ENCODE peak calls at places on chromosome 19, in seven cellular contexts. L is spleen, X is GM12878, Y is body of pancreas, C is suprapubic skin, B is tibial nerve, A is upper lobe of left lung. U is an unnamed sample. For H3K9me3, the result is how much of the 10 kb centered on the place peaks cover.

GRCh38 chr19:33953592-33953991 is 156.9 kb downstream of the KCTD15 start:
- DNase-seq in L (no peak), X (no peak), Y (no peak), C (no peak), B (no peak), A (no peak), U (no peak)

GRCh38 chr19:43634877-43635560 is 4.6 kb downstream of the CADM4 start:
- DNase-seq in L (no peak), X (no peak), Y (no peak), C (no peak), B (no peak), A (no peak), U (no peak)

GRCh38 chr19:33621811-33622504 is at the start of gene CHST8:
- DNase-seq in L (no peak), X (no peak), Y (no peak), C (no peak), B (no peak), A (no peak), U (peak)

GRCh38 chr19:10122066-10122465 is 2.4 kb upstream of the EIF3G start:
- DNase-seq in L (no peak), X (no peak), Y (no peak), C (no peak), B (no peak), A (no peak), U (no peak)

GRCh38 chr19:49859838-49860715 is 7.3 kb downstream of the PNKP start:
- DNase-seq in L (no peak), X (no peak), Y (no peak), C (no peak), B (no peak), A (no peak), U (no peak)

GRCh38 chr19:10173527-10173926 is 21.2 kb downstream of the DNMT1 start:
- DNase-seq in L (no peak), X (no peak), Y (no peak), C (no peak), B (no peak), A (no peak), U (no peak)

GRCh38 chr19:12786149-12786870 is 5.0 kb upstream of the JUNB start:
- DNase-seq in L (peak), X (no peak), Y (peak), C (no peak), B (no peak), A (peak), U (no peak)

GRCh38 chr19:53942001-53942786 is 20.5 kb upstream of the CACNG8 start:
- DNase-seq in L (no peak), X (no peak), Y (no peak), C (no peak), B (no peak), A (no peak), U (no peak)

GRCh38 chr19:19406878-19407639 is 1.6 kb downstream of the GATAD2A start:
- DNase-seq in L (peak), X (no peak), Y (peak), C (no peak), B (no peak), A (peak), U (no peak)

GRCh38 chr19:23914402-23915286 is at the start of gene ZNF726:
- DNase-seq in L (peak), X (peak), Y (peak), C (peak), B (peak), A (peak), U (peak)

GRCh38 chr19:38024991-38025716 is 118.1 kb downstream of the SIPA1L3 start:
- DNase-seq in L (peak), X (no peak), Y (peak), C (no peak), B (no peak), A (no peak), U (no peak)

GRCh38 chr19:15810335-15810734 is 5.1 kb downstream of the OR10H1 start:
- DNase-seq in L (no peak), X (no peak), Y (no peak), C (no peak), B (no peak), A (no peak), U (no peak)
- H3K9me3 ChIP-seq in L (under half), X (under half), Y (under half), C (under half), B (under half), A (under half), U (under half)

DNA sequence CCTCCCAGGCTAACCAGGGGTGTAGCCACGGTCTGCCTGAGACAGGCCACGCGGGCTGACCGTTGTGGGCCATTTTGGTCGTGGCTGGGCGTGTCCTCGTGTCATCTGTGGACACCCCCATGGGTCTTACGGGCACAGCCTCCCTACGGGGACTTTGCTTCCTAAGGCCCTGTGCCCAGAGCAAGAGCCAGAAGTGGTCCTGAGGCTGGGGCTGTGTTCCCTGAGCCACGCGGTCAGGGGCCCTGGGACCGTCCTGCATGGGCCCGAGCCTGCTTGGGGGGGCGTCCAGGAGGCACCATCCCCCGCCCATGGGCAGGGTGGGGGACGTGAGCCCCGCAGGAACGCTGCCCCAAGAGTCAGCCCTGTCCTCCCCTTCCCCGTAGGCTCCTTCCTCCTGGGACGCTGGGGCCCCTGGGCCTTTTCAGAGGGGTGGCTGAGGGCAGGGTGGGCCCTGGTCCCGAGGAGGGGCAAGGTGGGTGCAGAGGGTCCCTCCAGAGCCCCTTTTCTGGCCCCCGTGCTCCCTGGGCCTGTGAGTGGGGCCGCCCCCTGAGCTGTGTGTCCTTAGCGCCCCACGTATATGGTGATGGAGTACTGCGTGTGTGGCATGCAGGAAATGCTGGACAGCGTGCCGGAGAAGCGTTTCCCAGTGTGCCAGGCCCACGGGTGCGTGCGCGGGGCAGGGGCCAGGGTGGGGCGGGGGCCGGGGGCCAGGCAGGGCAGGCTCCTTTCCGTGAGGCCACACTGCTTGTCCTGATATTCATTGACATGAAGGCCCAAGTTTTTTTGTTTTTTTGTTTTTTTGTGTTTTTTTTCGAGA is 13.4 kb downstream of the STK11 start:
- DNase-seq in L (no peak), X (no peak), Y (no peak), C (no peak), B (no peak), A (no peak), U (no peak)
- TF ChIP-seq POLR2A in L (no peak), X (no peak), Y (no peak), C (no peak), B (no peak), A (no peak), U (no peak)

DNA sequence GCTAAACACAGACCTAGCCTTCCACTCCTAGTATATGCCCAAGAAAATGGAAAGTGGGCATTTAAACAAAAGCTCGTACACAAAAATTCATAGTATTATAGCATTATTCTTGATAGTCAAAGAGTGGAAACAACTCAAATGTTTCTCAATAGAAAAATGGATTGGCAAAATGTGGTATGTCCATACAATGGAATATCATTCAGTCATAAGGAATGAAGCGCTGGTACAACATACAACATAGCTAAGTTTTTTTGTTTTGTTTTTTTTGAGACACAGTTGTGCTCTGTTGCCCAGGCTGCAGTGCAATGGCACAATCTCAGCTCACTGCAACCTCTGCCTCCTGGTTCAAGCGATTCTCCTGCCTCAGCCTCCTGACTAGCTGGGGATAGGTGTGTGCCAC is 11.9 kb downstream of the ZNF558 start:
- DNase-seq in L (no peak), X (no peak), Y (no peak), C (no peak), B (no peak), A (no peak), U (no peak)
- H3K9me3 ChIP-seq in L (half or more), X (under half), Y (under half), C (under half), B (half or more), A (under half), U (under half)

GRCh38 chr19:14536926-14537692 is 7.7 kb downstream of the TECR start:
- DNase-seq in L (no peak), X (no peak), Y (peak), C (no peak), B (no peak), A (peak), U (peak)
- TF ChIP-seq POLR2A in L (no peak), X (no peak), Y (no peak), C (no peak), B (no peak), A (no peak), U (no peak)

DNA sequence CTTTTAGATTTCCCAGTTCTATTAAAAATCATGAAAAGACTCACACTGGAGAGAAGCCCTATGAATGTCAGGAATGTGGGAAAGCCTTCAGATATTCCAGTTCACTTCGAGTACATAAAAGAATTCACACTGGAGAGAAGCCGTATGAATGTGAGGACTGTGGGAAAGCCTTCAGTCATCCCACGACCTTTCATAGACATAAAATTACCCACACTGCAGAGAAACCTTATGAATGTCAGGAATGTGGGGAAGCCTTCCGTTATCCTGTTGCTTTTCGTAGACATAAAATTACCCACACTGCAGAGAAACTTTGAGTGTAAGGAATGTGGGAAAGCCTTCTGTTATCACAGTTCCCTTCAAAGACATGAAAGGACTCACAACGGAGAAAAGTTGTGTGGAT is 55.2 kb downstream of the ZNF627 start:
- DNase-seq in L (no peak), X (no peak), Y (no peak), C (no peak), B (no peak), A (no peak), U (no peak)
- H3K9me3 ChIP-seq in L (half or more), X (under half), Y (under half), C (under half), B (under half), A (under half), U (under half)

GRCh38 chr19:45178262-45179062 is at the start of gene BLOC1S3:
- DNase-seq in L (peak), X (peak), Y (peak), C (peak), B (peak), A (peak), U (peak)
- TF ChIP-seq POLR2A in L (peak), X (peak), Y (peak), C (no peak), B (peak), A (peak), U (peak)

GRCh38 chr19:22533761-22534160 is 100.4 kb upstream of the ZNF492 start:
- DNase-seq in L (no peak), X (no peak), Y (no peak), C (no peak), B (no peak), A (no peak), U (no peak)
- H3K9me3 ChIP-seq in L (half or more), X (under half), Y (under half), C (under half), B (under half), A (under half), U (under half)

GRCh38 chr19:47713046-47714021 is at the start of gene EHD2:
- DNase-seq in L (peak), X (no peak), Y (peak), C (no peak), B (peak), A (peak), U (peak)
- TF ChIP-seq POLR2A in L (no peak), X (no peak), Y (peak), C (no peak), B (peak), A (peak), U (peak)

GRCh38 chr19:51503428-51503827 is 1.8 kb upstream of the SIGLEC12 start:
- DNase-seq in L (no peak), X (no peak), Y (no peak), C (no peak), B (no peak), A (no peak), U (no peak)

GRCh38 chr19:51493776-51494175 is 7.8 kb downstream of the SIGLEC12 start:
- DNase-seq in L (no peak), X (no peak), Y (no peak), C (no peak), B (no peak), A (peak), U (no peak)

GRCh38 chr19:51501594-51502263 is at the start of gene SIGLEC12:
- DNase-seq in L (peak), X (no peak), Y (no peak), C (no peak), B (no peak), A (peak), U (no peak)

GRCh38 chr19:51497666-51498065 is 3.9 kb downstream of the SIGLEC12 start:
- DNase-seq in L (no peak), X (no peak), Y (no peak), C (no peak), B (no peak), A (no peak), U (no peak)
- H3K9me3 ChIP-seq in L (under half), X (under half), Y (under half), C (under half), B (under half), A (under half), U (under half)

GRCh38 chr19:2249010-2249866 is at the start of gene AMH:
- DNase-seq in L (no peak), X (no peak), Y (no peak), C (no peak), B (no peak), A (no peak), U (no peak)
- TF ChIP-seq POLR2A in L (no peak), X (peak), Y (no peak), C (no peak), B (no peak), A (no peak), U (no peak)

U was measured in uterus.